ENCODE peak calls at places on chromosomes 2 and 18, in six cellular contexts. B, W, D, N, A and H are unnamed samples.

GRCh38 chr2:170878505-170878904 is 50.5 kb upstream of the GORASP2 start:
- DNase-seq in B (no peak), W (no peak), D (no peak), N (no peak), A (peak; percentile 10), H (no peak)

GRCh38 chr2:200609027-200609614 is 23.3 kb downstream of the AOX1 start:
- DNase-seq in B (no peak), W (no peak), D (no peak), N (peak; percentile 35), A (no peak), H (no peak)

GRCh38 chr2:191126386-191126785 is 24.4 kb downstream of the STAT4 start:
- DNase-seq in B (no peak), W (no peak), D (no peak), N (no peak), A (no peak), H (no peak)

GRCh38 chr2:169565686-169566085 is 8.0 kb downstream of the FASTKD1 start:
- DNase-seq in B (no peak), W (no peak), D (no peak), N (no peak), A (no peak), H (no peak)

GRCh38 chr2:135913726-135914365 is 37.6 kb upstream of the MCM6 start:
- DNase-seq in B (peak; percentile 27), W (no peak), D (no peak), N (peak; percentile 54), A (peak; percentile 40), H (peak; percentile 77)

GRCh38 chr2:121529439-121530209 is 1.1 kb upstream of the RNU4ATAC start:
- DNase-seq in B (peak; percentile 77), W (no peak), D (peak; percentile 85), N (peak; percentile 70), A (peak; percentile 73), H (peak; percentile 71)

GRCh38 chr2:96760986-96761832 is 507 bp downstream of the CNNM4 start:
- DNase-seq in B (no peak), W (peak; percentile 91), D (peak; percentile 36), N (peak; percentile 43), A (peak; percentile 33), H (no peak)

GRCh38 chr18:73150199-73150598 is 282.4 kb upstream of the NETO1 start:
- DNase-seq in B (no peak), W (no peak), D (no peak), N (no peak), A (no peak), H (no peak)

GRCh38 chr2:64862001-64862397 is 127.2 kb upstream of the SLC1A4 start:
- DNase-seq in B (no peak), W (no peak), D (no peak), N (no peak), A (no peak), H (no peak)

GRCh38 chr2:168758970-168759820 is 43.2 kb upstream of the NOSTRIN start:
- DNase-seq in B (no peak), W (no peak), D (peak; percentile 28), N (peak; percentile 46), A (peak; percentile 64), H (peak; percentile 62)

GRCh38 chr2:62038980-62039771 is 133.7 kb downstream of the COMMD1 start:
- DNase-seq in B (no peak), W (no peak), D (no peak), N (peak; percentile 43), A (no peak), H (no peak)

GRCh38 chr2:2662847-2663356 is 331.8 kb upstream of the MYT1L start:
- DNase-seq in B (no peak), W (no peak), D (no peak), N (no peak), A (no peak), H (no peak)

GRCh38 chr2:76323381-76323780 is 612.7 kb upstream of the GCFC2 start:
- DNase-seq in B (no peak), W (no peak), D (no peak), N (no peak), A (no peak), H (no peak)

GRCh38 chr2:230865766-230866703 is 1.3 kb downstream of the ITM2C start:
- DNase-seq in B (no peak), W (peak; percentile 85), D (no peak), N (peak; percentile 47), A (no peak), H (no peak)

GRCh38 chr2:2191110-2191707 is 139.9 kb downstream of the MYT1L start:
- DNase-seq in B (no peak), W (no peak), D (no peak), N (no peak), A (no peak), H (no peak)

GRCh38 chr2:112646102-112646719 is 472 bp downstream of the SLC20A1 start:
- DNase-seq in B (no peak), W (no peak), D (no peak), N (no peak), A (no peak), H (peak; percentile 89)

GRCh38 chr2:43170733-43171101 is 55.7 kb downstream of the ZFP36L2 start:
- DNase-seq in B (no peak), W (peak; percentile 90), D (no peak), N (no peak), A (no peak), H (no peak)

GRCh38 chr2:160891353-160891740 is 268.9 kb upstream of the TANK start:
- DNase-seq in B (no peak), W (no peak), D (no peak), N (no peak), A (no peak), H (no peak)

GRCh38 chr2:161036926-161037325 is 123.3 kb upstream of the TANK start:
- DNase-seq in B (no peak), W (no peak), D (no peak), N (no peak), A (no peak), H (no peak)

GRCh38 chr2:191933307-191934105 is 86.6 kb upstream of the CAVIN2 start:
- DNase-seq in B (no peak), W (no peak), D (no peak), N (peak; percentile 23), A (no peak), H (no peak)

GRCh38 chr2:165777522-165778186 is 16.4 kb downstream of the GALNT3 start:
- DNase-seq in B (no peak), W (no peak), D (no peak), N (no peak), A (no peak), H (no peak)

GRCh38 chr2:98736464-98736889 is 5.5 kb upstream of the MGAT4A start:
- DNase-seq in B (no peak), W (no peak), D (no peak), N (no peak), A (peak; percentile 52), H (no peak)

GRCh38 chr2:101145406-101145805 is 5.8 kb downstream of the TBC1D8 start:
- DNase-seq in B (no peak), W (no peak), D (no peak), N (no peak), A (no peak), H (no peak)

GRCh38 chr18:59358611-59359575 is at the start of gene LMAN1:
- DNase-seq in B (peak; percentile 95), W (peak; percentile 97), D (peak; percentile 98), N (peak; percentile 97), A (peak; percentile 85), H (peak; percentile 97)
- TF ChIP-seq POLR2A in B (peak; percentile 89), W (no peak), D (peak; percentile 54), N (peak; percentile 81), A (peak; percentile 76), H (peak; percentile 49)

GRCh38 chr2:18319987-18320386 is 240.5 kb downstream of the RDH14 start:
- DNase-seq in B (no peak), W (no peak), D (no peak), N (no peak), A (no peak), H (peak; percentile 16)

DNA sequence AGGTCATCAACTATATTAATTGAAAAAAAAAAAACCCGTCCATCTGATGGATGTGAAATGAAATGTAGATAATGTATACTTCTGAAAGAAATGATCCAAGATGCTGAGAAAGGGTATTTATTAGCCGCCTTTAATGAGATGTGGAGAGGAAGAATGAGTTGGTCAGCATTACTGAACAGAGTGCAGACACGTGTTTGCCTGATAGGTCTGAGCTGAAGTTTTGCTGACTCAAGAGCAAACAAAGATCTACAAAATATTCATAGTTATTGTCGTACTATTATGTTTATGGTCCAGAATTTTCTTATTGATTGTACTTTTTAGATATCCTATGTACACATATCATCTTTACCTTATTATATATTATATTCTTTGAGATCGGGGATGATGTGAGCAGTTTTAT is 235.3 kb downstream of the RDH14 start:
- DNase-seq in B (no peak), W (no peak), D (no peak), N (no peak), A (no peak), H (no peak)
- TF ChIP-seq POLR2A in B (no peak), W (no peak), D (no peak), N (no peak), A (no peak), H (no peak)

GRCh38 chr18:24270937-24271380 is 126.7 kb downstream of the OSBPL1A start:
- DNase-seq in B (no peak), W (no peak), D (no peak), N (no peak), A (no peak), H (no peak)

GRCh38 chr18:24270358-24270936 is 127.2 kb downstream of the OSBPL1A start:
- DNase-seq in B (no peak), W (no peak), D (no peak), N (no peak), A (no peak), H (no peak)

GRCh38 chr18:24273596-24273995 is 124.0 kb downstream of the OSBPL1A start:
- DNase-seq in B (no peak), W (no peak), D (no peak), N (peak; percentile 3), A (no peak), H (no peak)

GRCh38 chr18:24268784-24269550 is 128.7 kb downstream of the OSBPL1A start:
- DNase-seq in B (no peak), W (no peak), D (no peak), N (no peak), A (no peak), H (no peak)

DNA sequence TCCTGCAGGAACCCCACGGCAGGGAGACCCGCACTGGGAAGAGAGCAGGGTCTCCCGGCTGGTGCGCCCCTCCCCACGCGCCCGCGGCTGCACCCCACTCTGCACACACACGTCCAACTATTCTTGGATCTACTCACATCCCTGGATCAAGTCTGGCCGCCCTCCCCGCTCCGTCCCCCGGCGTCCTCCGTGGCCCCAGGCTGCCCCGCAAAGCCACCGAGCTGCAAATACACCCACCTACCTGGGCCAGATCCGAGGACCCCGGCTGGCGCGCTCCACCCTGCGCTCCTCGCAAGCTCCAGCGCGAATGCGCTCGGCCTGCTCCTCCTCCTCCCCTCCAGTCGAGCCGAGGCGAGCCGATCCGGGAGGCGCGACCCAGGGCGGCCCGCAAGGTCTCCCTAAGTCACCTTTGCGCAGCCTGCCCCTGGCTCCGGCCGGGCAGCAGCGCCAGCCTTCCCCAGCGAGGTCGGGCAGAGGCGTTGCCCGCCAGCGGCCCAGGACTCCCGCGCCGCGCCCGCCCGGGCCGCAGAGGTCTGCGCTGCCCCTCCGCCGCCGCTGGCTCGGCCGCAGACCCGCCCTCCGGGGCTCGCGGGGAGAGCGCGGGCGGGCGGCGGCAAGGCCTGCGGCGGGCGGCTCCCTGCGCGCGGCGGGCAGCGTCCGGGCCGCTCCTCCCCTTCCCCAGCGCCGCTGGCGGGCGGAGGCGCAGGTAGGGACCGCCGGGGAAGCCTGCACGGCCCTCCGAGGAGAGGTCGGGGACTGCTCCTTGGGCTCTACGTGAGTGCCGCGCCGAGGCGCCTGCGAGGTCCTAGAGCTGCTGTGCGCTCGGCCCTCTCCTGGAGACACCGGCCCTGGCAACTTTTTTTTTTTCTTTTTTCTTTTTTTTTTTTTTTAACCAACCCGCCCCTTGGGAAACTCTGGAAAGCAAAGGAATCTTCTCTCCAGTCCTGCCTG is 126.0 kb downstream of the OSBPL1A start:
- DNase-seq in B (no peak), W (peak; percentile 91), D (peak; percentile 74), N (peak; percentile 85), A (peak; percentile 4), H (peak; percentile 81)
- TF ChIP-seq POLR2A in B (no peak), W (no peak), D (no peak), N (peak; percentile 52), A (no peak), H (no peak)

GRCh38 chr18:55510809-55511208 is 77.2 kb downstream of the TCF4 start:
- DNase-seq in B (no peak), W (no peak), D (no peak), N (peak; percentile 11), A (no peak), H (no peak)
- TF ChIP-seq POLR2A in B (no peak), W (no peak), D (peak; percentile 17), N (peak; percentile 26), A (no peak), H (no peak)